ENCODE peak calls at places on chromosome 19, in seven cellular contexts. Z is stimulated activated CD8-positive, alpha-beta memory T cell treated with anti-CD3 and anti-CD28 coated beads, Interleukin-4, amount 100 ng/mL, for 4 hours; J is stimulated activated CD4-positive, alpha-beta T cell treated with anti-CD3 and anti-CD28 coated beads, Interleukin-4, amount 100 ng/mL, for 1 hour; U is GF-D8; K is CD4-positive, alpha-beta T cell; B is heart left ventricle; S is GM04504. F is an unnamed sample.

GRCh38 chr19:4694211-4694987 is 24.3 kb upstream of the MYDGF start:
- DNase-seq in U (no peak), J (no peak), B (peak; percentile 73), Z (no peak), K (no peak), S (peak; percentile 86), F (no peak)

GRCh38 chr19:37975071-37975470 is 68.1 kb downstream of the SIPA1L3 start:
- DNase-seq in J (no peak), K (no peak), B (no peak), U (no peak), S (no peak), Z (no peak), F (no peak)

GRCh38 chr19:33134571-33135041 is 2.7 kb downstream of the WDR88 start:
- DNase-seq in Z (peak; percentile 36), S (no peak), U (no peak), J (peak; percentile 61), K (peak; percentile 43), B (no peak), F (no peak)

GRCh38 chr19:3250675-3251074 is 26.2 kb downstream of the CELF5 start:
- DNase-seq in K (peak; percentile 41), J (peak; percentile 59), Z (no peak), U (no peak), S (no peak), B (no peak), F (no peak)

GRCh38 chr19:32330149-32330548 is 15.3 kb upstream of the ZNF507 start:
- DNase-seq in U (no peak), B (no peak), K (no peak), S (no peak), J (no peak), Z (no peak), F (no peak)

GRCh38 chr19:43560687-43561086 is 14.6 kb downstream of the XRCC1 start:
- DNase-seq in S (no peak), B (peak; percentile 4), K (peak; percentile 15), Z (no peak), J (no peak), U (no peak), F (no peak)

GRCh38 chr19:50501568-50502475 is 9.2 kb downstream of the JOSD2 start:
- DNase-seq in J (no peak), B (peak; percentile 89), S (no peak), Z (no peak), K (no peak), U (no peak), F (no peak)

GRCh38 chr19:3106509-3107141 is 12.5 kb downstream of the GNA11 start:
- DNase-seq in J (no peak), K (no peak), S (no peak), B (no peak), Z (no peak), U (no peak), F (no peak)

GRCh38 chr19:33325920-33326319 is 23.6 kb upstream of the CEBPA start:
- DNase-seq in S (no peak), B (no peak), U (no peak), K (no peak), Z (no peak), J (no peak), F (no peak)

F was measured in SW480.